ENCODE peak calls at places on chromosome 15, in ten cellular contexts. Z, A, I, W, X, V, B, U, E and H are unnamed samples.

GRCh38 chr15:55916666-55917409 is 76.6 kb downstream of the NEDD4 start:
- DNase-seq in Z (no peak), A (no peak), I (no peak), W (peak; percentile 83), X (no peak), V (no peak), B (peak; percentile 92), U (no peak), E (no peak), H (no peak)

GRCh38 chr15:28125673-28126651 is 26.8 kb upstream of the OCA2 start:
- DNase-seq in Z (no peak), A (no peak), I (peak; percentile 45), W (peak; percentile 63), X (peak; percentile 53), V (peak; percentile 82), B (peak; percentile 80), U (no peak), E (peak; percentile 15), H (no peak)

GRCh38 chr15:71826196-71826595 is 15.8 kb downstream of the NR2E3 start:
- DNase-seq in Z (no peak), A (no peak), I (no peak), W (no peak), X (no peak), V (no peak), B (no peak), U (no peak), E (no peak), H (no peak)

GRCh38 chr15:66565731-66566130 is at the start of gene LCTL:
- DNase-seq in Z (no peak), A (no peak), I (no peak), W (peak; percentile 74), X (no peak), V (no peak), B (peak; percentile 45), U (no peak), E (no peak), H (no peak)

GRCh38 chr15:43376017-43376705 is 5.3 kb downstream of the TUBGCP4 start:
- DNase-seq in Z (no peak), A (peak; percentile 16), I (peak; percentile 39), W (peak; percentile 44), X (peak; percentile 25), V (peak; percentile 9), B (peak; percentile 64), U (no peak), E (peak; percentile 14), H (no peak)

GRCh38 chr15:101026686-101027272 is 107.6 kb downstream of the LRRK1 start:
- DNase-seq in Z (peak; percentile 37), A (no peak), I (no peak), W (no peak), X (no peak), V (no peak), B (no peak), U (no peak), E (no peak), H (no peak)

GRCh38 chr15:88375234-88375926 is 91.8 kb downstream of the MRPL46 start:
- DNase-seq in Z (no peak), A (no peak), I (no peak), W (peak; percentile 41), X (peak; percentile 65), V (no peak), B (peak; percentile 71), U (no peak), E (no peak), H (no peak)

GRCh38 chr15:28128036-28128435 is 28.9 kb upstream of the OCA2 start:
- DNase-seq in Z (peak; percentile 78), A (no peak), I (no peak), W (no peak), X (no peak), V (peak; percentile 8), B (peak; percentile 32), U (no peak), E (no peak), H (no peak)

GRCh38 chr15:41894791-41895463 is 1.1 kb upstream of the SPTBN5 start:
- DNase-seq in Z (peak; percentile 90), A (peak; percentile 90), I (peak; percentile 87), W (peak; percentile 83), X (no peak), V (peak; percentile 52), B (peak; percentile 89), U (peak; percentile 72), E (peak; percentile 92), H (peak; percentile 52)

GRCh38 chr15:71659730-71660067 is 150.7 kb upstream of the NR2E3 start:
- DNase-seq in Z (no peak), A (no peak), I (no peak), W (peak; percentile 28), X (no peak), V (no peak), B (no peak), U (no peak), E (no peak), H (no peak)

GRCh38 chr15:95687686-95688085 is 642.8 kb upstream of the NR2F2 start:
- DNase-seq in Z (no peak), A (no peak), I (no peak), W (no peak), X (no peak), V (no peak), B (peak; percentile 59), U (no peak), E (no peak), H (no peak)

GRCh38 chr15:78642341-78642740 is 1.3 kb upstream of the CHRNB4 start:
- DNase-seq in Z (peak; percentile 46), A (no peak), I (no peak), W (no peak), X (no peak), V (no peak), B (no peak), U (no peak), E (no peak), H (no peak)